ENCODE peak calls at places on chromosomes 5 and 9, in seven cellular contexts. V is CD4-positive, alpha-beta T cell; M is HuH-7.5; I is CD8-positive, alpha-beta memory T cell; E is GM12864; F is SK-MEL-5; S is left cardiac atrium. P is an unnamed sample.
A peak's percentile ranks its signal among the peaks of the same experiment; 100 is the strongest.

GRCh38 chr9:120393386-120394057 is 186.4 kb downstream of the CDK5RAP2 start:
- DNase-seq in M (no peak), S (no peak), V (no peak), F (no peak), I (no peak), E (no peak), P (peak; percentile 9)

GRCh38 chr9:133771486-133772482 is 33.6 kb upstream of the SARDH start:
- DNase-seq in F (no peak), M (no peak), S (no peak), V (no peak), I (no peak), E (no peak), P (no peak)

GRCh38 chr5:6187501-6187900 is 190.8 kb downstream of the MED10 start:
- DNase-seq in F (no peak), M (no peak), S (no peak), E (no peak), V (no peak), I (no peak), P (no peak)

GRCh38 chr9:34771023-34771422 is 61.1 kb upstream of the CCL21 start:
- DNase-seq in V (no peak), I (no peak), F (no peak), E (no peak), S (no peak), M (no peak), P (no peak)

GRCh38 chr5:140611020-140611521 is 21.9 kb downstream of the CD14 start:
- DNase-seq in V (no peak), S (no peak), E (no peak), M (no peak), I (no peak), F (no peak), P (no peak)

GRCh38 chr5:123059455-123059854 is 22.9 kb upstream of the PPIC start:
- DNase-seq in M (no peak), E (no peak), F (no peak), V (no peak), S (no peak), I (no peak), P (no peak)

GRCh38 chr5:160289721-160290120 is 22.6 kb downstream of the CCNJL start:
- DNase-seq in V (no peak), I (no peak), E (no peak), S (no peak), M (no peak), F (no peak), P (no peak)

GRCh38 chr5:132059043-132059695 is 1.3 kb upstream of the IL3 start:
- DNase-seq in F (no peak), E (no peak), V (no peak), I (peak; percentile 66), M (no peak), S (no peak), P (peak; percentile 26)

GRCh38 chr9:97980918-97981827 is 2.0 kb upstream of the ANP32B start:
- DNase-seq in E (no peak), M (no peak), F (peak; percentile 100), S (peak; percentile 64), I (no peak), V (no peak), P (no peak)

GRCh38 chr5:137566118-137566541 is 67.0 kb upstream of the SPOCK1 start:
- DNase-seq in E (no peak), F (no peak), M (no peak), I (no peak), S (peak; percentile 26), V (no peak), P (no peak)

GRCh38 chr5:113761594-113761993 is 248.1 kb downstream of the YTHDC2 start:
- DNase-seq in S (no peak), V (no peak), M (no peak), E (no peak), I (no peak), F (no peak), P (no peak)

GRCh38 chr5:39765381-39765780 is 340.6 kb upstream of the DAB2 start:
- DNase-seq in V (no peak), E (no peak), F (no peak), M (no peak), I (no peak), S (no peak), P (no peak)

GRCh38 chr5:172078726-172079345 is 72.4 kb upstream of the FBXW11 start:
- DNase-seq in V (no peak), S (peak; percentile 56), I (no peak), M (no peak), E (no peak), F (no peak), P (no peak)

GRCh38 chr5:9313751-9314150 is 232.1 kb downstream of the SEMA5A start:
- DNase-seq in F (no peak), V (no peak), E (no peak), M (no peak), I (no peak), S (no peak), P (no peak)

GRCh38 chr9:129962376-129962765 is 80.6 kb downstream of the FNBP1 start:
- DNase-seq in E (no peak), M (no peak), I (no peak), S (no peak), V (no peak), F (peak; percentile 52), P (no peak)

GRCh38 chr9:28031521-28032177 is 458.4 kb upstream of the C9orf72 start:
- DNase-seq in S (no peak), I (no peak), F (no peak), M (no peak), E (no peak), V (no peak), P (no peak)

GRCh38 chr9:127734747-127735529 is at the start of gene TOR2A:
- DNase-seq in F (peak; percentile 97), M (peak; percentile 95), E (peak; percentile 86), V (peak; percentile 98), S (peak; percentile 99), I (peak; percentile 99), P (peak; percentile 95)

GRCh38 chr5:80248378-80248777 is 7.5 kb downstream of the SERINC5 start:
- DNase-seq in I (no peak), V (no peak), E (no peak), S (no peak), M (no peak), F (no peak), P (no peak)

GRCh38 chr5:59540366-59540765 is 353.2 kb downstream of the PDE4D start:
- DNase-seq in E (no peak), S (no peak), V (no peak), M (no peak), F (no peak), I (no peak), P (no peak)

GRCh38 chr9:131624636-131625241 is 79.4 kb downstream of the PRRT1B start:
- DNase-seq in F (no peak), S (peak; percentile 71), I (no peak), M (no peak), V (no peak), E (no peak), P (no peak)

GRCh38 chr5:34571380-34572041 is 84.6 kb upstream of the RAI14 start:
- DNase-seq in M (no peak), V (no peak), S (no peak), F (no peak), I (no peak), E (no peak), P (no peak)

GRCh38 chr9:34606190-34606589 is 5.7 kb downstream of the RPP25L start:
- DNase-seq in I (no peak), E (no peak), V (no peak), F (no peak), S (no peak), M (no peak), P (no peak)

GRCh38 chr9:15306068-15306756 is 804 bp downstream of the TTC39B start:
- DNase-seq in S (peak; percentile 53), E (no peak), F (peak; percentile 10), I (peak; percentile 69), M (peak; percentile 15), V (peak; percentile 37), P (no peak)

GRCh38 chr5:150298701-150299451 is 3.8 kb downstream of the ARSI start:
- DNase-seq in M (no peak), I (no peak), V (no peak), E (no peak), F (peak; percentile 22), S (no peak), P (no peak)

GRCh38 chr5:139812836-139813805 is 17.5 kb downstream of the PSD2 start:
- DNase-seq in I (no peak), E (no peak), F (no peak), M (no peak), V (no peak), S (peak; percentile 8), P (no peak)

GRCh38 chr5:16666861-16667481 is 50.2 kb upstream of the RETREG1 start:
- DNase-seq in I (no peak), S (peak; percentile 61), V (peak; percentile 38), E (no peak), M (peak; percentile 13), F (peak; percentile 62), P (peak; percentile 32)

GRCh38 chr9:98101868-98102273 is 17.2 kb downstream of the TRIM14 start:
- DNase-seq in E (peak; percentile 99), I (peak; percentile 90), M (no peak), V (peak; percentile 86), F (no peak), S (no peak), P (peak; percentile 100)

GRCh38 chr9:106218854-106219253 is 524.5 kb downstream of the TMEM38B start:
- DNase-seq in M (no peak), F (no peak), S (no peak), I (no peak), V (no peak), E (no peak), P (no peak)

GRCh38 chr5:40480392-40480791 is 199.3 kb upstream of the PTGER4 start:
- DNase-seq in E (no peak), M (no peak), S (no peak), I (peak; percentile 61), V (no peak), F (no peak), P (no peak)

GRCh38 chr5:161546463-161547301 is at the start of gene GABRB2:
- DNase-seq in F (peak; percentile 30), M (no peak), S (peak; percentile 61), V (peak; percentile 4), E (no peak), I (no peak), P (peak; percentile 47)

GRCh38 chr5:119578937-119579336 is 50.4 kb upstream of the FAM170A start:
- DNase-seq in V (no peak), F (peak; percentile 88), M (peak; percentile 12), I (no peak), S (no peak), E (peak; percentile 21), P (peak; percentile 72)

GRCh38 chr9:128723352-128723865 is 518 bp downstream of the ZDHHC12 start:
- DNase-seq in I (no peak), S (no peak), V (no peak), M (peak; percentile 46), E (no peak), F (no peak), P (no peak)

GRCh38 chr9:130352081-130352480 is 86.5 kb downstream of the HMCN2 start:
- DNase-seq in I (no peak), M (no peak), E (no peak), S (no peak), F (no peak), V (no peak), P (no peak)

GRCh38 chr9:109458453-109459211 is 39.5 kb downstream of the PTPN3 start:
- DNase-seq in F (no peak), V (no peak), S (no peak), I (no peak), E (no peak), M (no peak), P (peak; percentile 78)

GRCh38 chr5:154254886-154255285 is 64.4 kb downstream of the GALNT10 start:
- DNase-seq in S (no peak), I (no peak), F (no peak), M (no peak), E (no peak), V (no peak), P (no peak)

P was measured in Jurkat, Clone E6-1.